ENCODE peak calls at places on chromosomes 4 and X, in six cellular contexts. F is GM12878, O is IMR-90, B is A549, H is HepG2, W is K562. L is an unnamed sample.

GRCh38 chr4:140150636-140150885 is 3.4 kb downstream of the MAML3 start:
- DNase-seq in W (no peak), H (no peak), F (no peak), B (no peak), O (no peak), L (no peak)

GRCh38 chrX:74492720-74493201 is 71.5 kb downstream of the SLC16A2 start:
- DNase-seq in H (no peak), O (no peak), W (no peak), F (no peak), B (peak), L (peak)

GRCh38 chr4:150986085-150986484 is 29.0 kb downstream of the LRBA start:
- DNase-seq in O (no peak), W (no peak), F (no peak), H (no peak), B (no peak), L (no peak)

GRCh38 chr4:80072607-80073361 is at the start of gene ANTXR2:
- DNase-seq in B (peak), W (peak), O (peak), F (no peak), H (peak), L (peak)

GRCh38 chrX:53184836-53185235 is 40.2 kb downstream of the KDM5C start:
- DNase-seq in O (peak), W (no peak), F (no peak), H (no peak), B (no peak), L (no peak)

GRCh38 chr4:112422644-112423043 is 93.3 kb downstream of the NEUROG2 start:
- DNase-seq in B (no peak), F (no peak), H (no peak), O (no peak), W (no peak), L (no peak)

GRCh38 chr4:95979961-95980876 is 140.3 kb downstream of the PDHA2 start:
- DNase-seq in H (no peak), B (no peak), W (no peak), O (no peak), F (no peak), L (no peak)

GRCh38 chr4:116598155-116598979 is 487.0 kb downstream of the TRAM1L1 start:
- DNase-seq in H (no peak), F (no peak), O (no peak), B (no peak), W (no peak), L (no peak)

GRCh38 chr4:53932784-53933183 is 131.6 kb downstream of the CHIC2 start:
- DNase-seq in H (no peak), F (no peak), O (peak), B (no peak), W (no peak), L (no peak)

GRCh38 chrX:119429471-119429870 is 30.3 kb downstream of the SLC25A43 start:
- DNase-seq in B (no peak), H (no peak), F (no peak), W (no peak), O (no peak), L (no peak)

GRCh38 chrX:151771726-151772125 is 37.2 kb downstream of the CNGA2 start:
- DNase-seq in O (no peak), H (no peak), B (no peak), W (no peak), F (no peak), L (no peak)

GRCh38 chrX:100645106-100645505 is 1.1 kb downstream of the SRPX2 start:
- DNase-seq in F (no peak), B (no peak), O (no peak), H (no peak), W (no peak), L (no peak)

GRCh38 chr4:100295792-100296191 is 105.5 kb upstream of the DDIT4L start:
- DNase-seq in B (no peak), O (peak), W (no peak), H (no peak), F (no peak), L (no peak)

GRCh38 chr4:188971125-188971524 is 831.9 kb downstream of the TRIML1 start:
- DNase-seq in W (no peak), H (no peak), O (peak), F (no peak), B (peak), L (peak)

GRCh38 chr4:122894802-122895201 is 27.6 kb downstream of the NUDT6 start:
- DNase-seq in O (no peak), H (no peak), F (no peak), W (no peak), B (peak), L (peak)

GRCh38 chrX:130060122-130061069 is 49.9 kb downstream of the ELF4 start:
- DNase-seq in F (no peak), B (peak), W (peak), H (peak), O (peak), L (peak)

GRCh38 chr4:25865586-25865985 is 2.8 kb upstream of the SEL1L3 start:
- DNase-seq in F (no peak), B (peak), W (peak), O (no peak), H (no peak), L (no peak)

GRCh38 chrX:39550795-39551361 is 546.9 kb downstream of the BCOR start:
- DNase-seq in O (no peak), W (peak), H (no peak), F (no peak), B (no peak), L (no peak)

GRCh38 chr4:133921280-133922195 is 280.1 kb downstream of the PABPC4L start:
- DNase-seq in H (no peak), O (peak), B (peak), F (no peak), W (no peak), L (no peak)

GRCh38 chr4:168805341-168805740 is 204.7 kb downstream of the CBR4 start:
- DNase-seq in H (no peak), O (no peak), F (no peak), B (no peak), W (no peak), L (no peak)

GRCh38 chrX:78650906-78651437 is 8.2 kb downstream of the RTL3 start:
- DNase-seq in O (peak), F (peak), W (no peak), H (no peak), B (no peak), L (no peak)

GRCh38 chr4:169089004-169089403 is 78.9 kb upstream of the CBR4 start:
- DNase-seq in B (no peak), W (no peak), F (no peak), H (no peak), O (no peak), L (no peak)

GRCh38 chr4:83552924-83553323 is 17.0 kb downstream of the GPAT3 start:
- DNase-seq in H (no peak), O (peak), W (no peak), F (no peak), B (peak), L (no peak)

GRCh38 chrX:146614693-146615524 is 194.7 kb upstream of the CXorf51B start:
- DNase-seq in O (no peak), F (no peak), H (no peak), B (no peak), W (no peak), L (no peak)

GRCh38 chr4:48908687-48909086 is 2.1 kb upstream of the OCIAD2 start:
- DNase-seq in F (no peak), H (no peak), W (no peak), B (no peak), O (no peak), L (no peak)

GRCh38 chrX:153708415-153708814 is 15.8 kb downstream of the BCAP31 start:
- DNase-seq in H (peak), W (peak), O (peak), B (peak), F (no peak), L (peak)

GRCh38 chr4:82785248-82786003 is 13.2 kb downstream of the SCD5 start:
- DNase-seq in O (peak), H (peak), F (no peak), W (no peak), B (peak), L (no peak)

GRCh38 chr4:94827481-94828110 is 69.8 kb downstream of the BMPR1B start:
- DNase-seq in B (peak), W (peak), O (peak), H (no peak), F (no peak), L (no peak)

GRCh38 chr4:38233727-38234478 is 273.7 kb downstream of the PTTG2 start:
- DNase-seq in W (no peak), B (no peak), O (no peak), F (no peak), H (no peak), L (no peak)

GRCh38 chrX:16671005-16671404 is 21.0 kb downstream of the S100G start:
- DNase-seq in O (peak), W (peak), H (peak), F (no peak), B (peak), L (peak)

GRCh38 chr4:125433453-125433852 is 118.7 kb downstream of the FAT4 start:
- DNase-seq in O (peak), B (no peak), H (no peak), W (no peak), F (no peak), L (no peak)

GRCh38 chrX:13220916-13221315 is 98.9 kb downstream of the ATXN3L start:
- DNase-seq in B (no peak), O (peak), H (no peak), W (no peak), F (no peak), L (no peak)

GRCh38 chrX:13212191-13212651 is 107.6 kb downstream of the ATXN3L start:
- DNase-seq in W (no peak), H (no peak), B (no peak), F (no peak), O (peak), L (no peak)

GRCh38 chrX:13215729-13216128 is 104.1 kb downstream of the ATXN3L start:
- DNase-seq in H (no peak), W (no peak), O (peak), F (no peak), B (no peak), L (no peak)

GRCh38 chrX:13219990-13220764 is 99.7 kb downstream of the ATXN3L start:
- DNase-seq in H (no peak), B (peak), O (peak), W (no peak), F (no peak), L (no peak)

DNA sequence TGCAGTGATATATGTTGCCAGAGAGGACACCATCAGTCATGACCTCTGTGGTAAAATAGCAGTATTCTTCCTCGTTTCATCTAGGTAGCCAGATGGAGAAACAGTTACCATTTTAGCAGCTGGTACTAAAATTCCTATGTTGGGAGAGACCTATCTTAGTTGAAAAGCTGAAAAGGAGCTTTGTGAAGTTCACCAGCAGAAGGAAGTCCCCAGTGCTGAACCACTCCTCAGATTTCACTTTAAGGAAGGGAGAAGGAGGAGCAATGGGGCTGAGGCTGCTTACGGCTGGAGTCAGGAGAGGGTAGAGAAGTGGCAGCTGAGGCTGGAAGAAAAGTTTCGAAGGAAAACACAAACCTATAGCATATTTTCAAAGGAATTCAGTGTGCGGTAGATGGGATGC is 103.7 kb downstream of the ATXN3L start:
- DNase-seq in B (no peak), W (no peak), O (peak), H (no peak), F (no peak), L (no peak)
- TF ChIP-seq SMC3 in B (no peak), W (no peak), O (no peak), H (no peak), F (no peak), L (no peak)

GRCh38 chr4:7557447-7557846 is 122.7 kb upstream of the PSAPL1 start:
- DNase-seq in B (peak), W (no peak), H (peak), O (peak), F (no peak), L (no peak)
- TF ChIP-seq SMC3 in B (no peak), W (no peak), H (no peak), O (no peak), F (no peak), L (no peak)

GRCh38 chr4:72557021-72557420 is 12.0 kb downstream of the ADAMTS3 start:
- DNase-seq in F (no peak), O (no peak), B (no peak), H (no peak), W (no peak), L (no peak)
- TF ChIP-seq SMC3 in F (no peak), O (no peak), B (no peak), H (no peak), W (no peak), L (no peak)

GRCh38 chr4:90113881-90114457 is 13.2 kb upstream of the CCSER1 start:
- DNase-seq in B (no peak), H (no peak), W (no peak), O (no peak), F (no peak), L (no peak)

GRCh38 chr4:90118547-90119211 is 8.5 kb upstream of the CCSER1 start:
- DNase-seq in H (no peak), F (no peak), W (no peak), B (no peak), O (no peak), L (no peak)

GRCh38 chr4:90112715-90113114 is 14.5 kb upstream of the CCSER1 start:
- DNase-seq in H (no peak), B (no peak), F (no peak), O (no peak), W (no peak), L (no peak)
- TF ChIP-seq SMC3 in H (no peak), B (no peak), F (no peak), O (no peak), W (no peak), L (no peak)

DNA sequence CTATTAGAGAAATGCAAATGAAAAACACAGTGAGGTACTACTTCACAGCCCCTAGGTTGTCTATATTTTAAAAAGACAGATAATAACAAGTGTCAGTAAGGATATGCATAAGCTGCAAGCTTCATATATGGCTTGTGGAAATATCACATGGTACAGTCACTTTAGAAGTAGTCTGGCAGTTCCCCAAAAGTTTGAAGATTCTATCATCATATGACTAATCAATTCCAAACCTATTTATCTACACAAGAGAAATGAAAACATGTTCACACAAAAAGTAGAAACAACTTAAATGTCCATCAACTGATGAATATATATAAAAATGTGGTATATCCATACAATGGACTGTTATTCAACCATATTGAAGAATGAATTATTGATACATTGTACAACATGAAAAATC is 185.8 kb upstream of the STK26 start:
- DNase-seq in O (no peak), W (no peak), F (no peak), H (no peak), B (no peak), L (no peak)
- TF ChIP-seq SMC3 in O (no peak), W (no peak), F (no peak), H (no peak), B (no peak), L (no peak)

DNA sequence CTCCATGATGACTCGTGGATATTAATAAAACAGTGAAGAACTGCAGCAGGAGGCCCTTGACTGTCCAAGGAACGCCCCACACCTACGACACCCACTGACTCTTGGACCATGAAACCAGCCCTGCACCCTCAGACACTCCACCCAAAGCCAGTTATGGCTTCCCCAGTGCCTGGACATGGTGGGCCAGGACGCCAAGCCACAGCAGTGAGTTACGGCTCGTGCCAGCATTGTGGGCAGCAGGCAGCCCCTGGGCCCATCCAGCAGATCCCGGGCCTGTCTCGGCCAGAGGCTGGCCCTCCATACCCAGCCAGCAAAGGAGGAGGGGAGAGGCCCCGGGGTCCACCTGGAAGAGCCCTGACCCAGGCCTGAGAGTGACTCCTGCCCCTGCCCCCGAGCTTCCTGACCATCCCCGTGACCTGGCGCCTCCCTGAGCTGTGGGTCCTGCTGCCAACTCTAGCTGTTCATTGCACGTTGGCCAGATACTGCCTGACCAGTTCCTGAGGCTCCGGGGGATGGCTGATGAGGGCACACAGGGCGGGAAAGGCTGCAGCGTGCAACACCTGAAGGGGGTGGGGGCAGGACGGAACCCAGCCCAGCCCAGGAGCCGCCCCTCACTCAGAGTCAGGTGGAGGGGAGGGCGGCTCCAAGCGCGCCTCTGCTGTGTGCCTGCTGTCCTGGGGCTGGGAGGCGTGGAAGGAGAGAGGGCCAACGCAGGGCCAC is 816 bp downstream of the SLC49A3 start:
- DNase-seq in F (no peak), H (no peak), O (no peak), B (no peak), W (no peak), L (no peak)
- TF ChIP-seq SMC3 in F (no peak), H (no peak), O (no peak), B (no peak), W (no peak), L (no peak)

DNA sequence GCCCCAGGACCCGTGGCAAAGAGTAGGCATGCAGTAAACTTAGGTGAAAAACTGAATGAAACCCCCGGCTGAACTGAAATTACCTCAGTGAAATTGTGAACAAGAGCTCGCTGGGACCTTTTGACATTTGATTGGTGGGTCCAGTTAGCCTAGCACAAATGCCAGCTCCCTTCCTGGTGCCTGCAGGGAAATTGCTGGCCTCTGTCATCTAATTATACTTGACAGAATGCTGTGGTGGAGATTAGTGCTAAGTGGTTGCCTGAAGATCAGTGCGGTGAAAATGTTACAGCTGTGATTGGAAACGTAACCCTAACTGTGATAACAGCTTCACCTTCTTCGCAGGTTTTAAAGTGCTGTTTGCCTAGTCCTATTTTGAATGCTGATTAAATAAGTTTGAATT is 43.0 kb downstream of the ADD1 start:
- DNase-seq in F (no peak), B (no peak), H (no peak), O (no peak), W (no peak), L (peak)
- TF ChIP-seq SMC3 in F (no peak), B (no peak), H (no peak), O (no peak), W (no peak), L (no peak)

GRCh38 chr4:19304028-19304427 is 947.7 kb upstream of the SLIT2 start:
- DNase-seq in B (no peak), W (no peak), O (peak), H (no peak), F (no peak), L (no peak)

DNA sequence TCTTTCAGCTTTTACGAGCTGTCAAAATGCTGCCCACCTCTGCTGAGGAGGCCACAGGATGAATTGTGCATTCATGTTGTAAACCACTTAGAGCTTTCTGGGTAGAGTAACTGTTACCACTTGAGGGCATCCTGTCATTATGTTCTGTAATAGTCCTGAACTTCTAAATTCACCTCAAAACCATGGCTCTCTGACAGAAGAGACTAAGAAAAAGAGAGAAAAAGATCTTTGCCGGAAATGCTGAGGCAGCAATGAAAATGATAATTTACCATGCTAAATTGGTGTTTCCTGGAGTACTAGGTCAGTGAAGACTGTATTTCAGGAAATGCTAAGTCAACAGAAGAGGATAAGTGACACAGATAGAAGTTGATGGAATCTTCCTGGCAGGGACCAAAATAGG is 942.3 kb upstream of the SLIT2 start:
- DNase-seq in O (peak), B (no peak), W (no peak), H (no peak), F (no peak), L (no peak)
- TF ChIP-seq SMC3 in O (peak), B (no peak), W (no peak), H (no peak), F (no peak), L (peak)

GRCh38 chrX:104255465-104255864 is 732 bp upstream of the ESX1 start:
- DNase-seq in O (no peak), W (no peak), B (no peak), F (no peak), H (no peak), L (no peak)

GRCh38 chrX:104250470-104250869 is 4.3 kb downstream of the ESX1 start:
- DNase-seq in W (no peak), H (no peak), O (no peak), F (no peak), B (no peak), L (no peak)

GRCh38 chrX:104254442-104255115 is at the start of gene ESX1:
- DNase-seq in O (no peak), B (peak), F (no peak), H (no peak), W (no peak), L (no peak)

GRCh38 chrX:104253567-104254441 is 929 bp downstream of the ESX1 start:
- DNase-seq in W (no peak), H (no peak), O (no peak), B (peak), F (no peak), L (peak)
- TF ChIP-seq SMC3 in W (no peak), H (no peak), O (no peak), B (no peak), F (no peak), L (no peak)

DNA sequence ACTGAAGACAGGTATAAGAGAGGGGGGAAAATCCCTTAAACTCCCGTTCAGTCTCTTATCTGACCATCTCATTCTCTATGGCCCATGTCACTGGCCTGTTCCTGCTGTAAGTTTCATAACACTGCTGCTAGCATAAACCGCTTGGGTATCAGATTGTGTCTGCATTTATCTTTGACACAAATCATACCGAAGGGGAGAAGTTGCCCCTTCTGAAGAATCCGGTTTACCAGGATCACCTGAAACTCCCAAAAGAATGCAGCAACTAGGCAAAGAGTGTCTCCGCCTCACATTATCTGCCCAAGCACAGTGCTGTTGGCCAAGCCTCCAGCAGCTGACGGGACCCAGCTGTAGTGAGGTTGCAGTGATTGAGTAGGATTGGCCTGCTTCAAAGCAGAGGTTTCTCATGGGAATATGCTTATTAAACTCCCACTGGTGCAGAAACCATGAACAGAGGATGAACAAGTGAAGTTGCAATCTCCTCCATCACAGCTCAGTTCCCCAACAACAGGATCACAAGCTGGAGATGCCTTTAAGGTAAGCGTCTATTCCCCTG is 71.3 kb upstream of the PUDP start:
- DNase-seq in B (no peak), O (no peak), H (peak), F (no peak), W (no peak), L (no peak)
- TF ChIP-seq SMC3 in B (no peak), O (no peak), H (no peak), F (no peak), W (no peak), L (no peak)

L was measured in SK-N-SH.